ENCODE peak calls at places on chromosomes 6 and 20, in eight cellular contexts. Y, M, E, T, U, K, P and Q are unnamed samples.

GRCh38 chr6:167578371-167578901 is 248.3 kb upstream of the AFDN start:
- DNase-seq in Y (no peak), M (no peak), E (no peak), T (peak), U (no peak), K (no peak), P (no peak), Q (no peak)

GRCh38 chr6:44161997-44162338 is 3.3 kb downstream of the CAPN11 start:
- DNase-seq in Y (no peak), M (no peak), E (no peak), T (no peak), U (peak), K (peak), P (no peak), Q (peak)

GRCh38 chr20:46798430-46798829 is 89.0 kb downstream of the SLC2A10 start:
- DNase-seq in Y (no peak), M (no peak), E (no peak), T (no peak), U (no peak), K (no peak), P (no peak), Q (no peak)

GRCh38 chr6:159726196-159726917 is 949 bp upstream of the WTAP start:
- DNase-seq in Y (no peak), M (no peak), E (no peak), T (peak), U (no peak), K (no peak), P (no peak), Q (no peak)

GRCh38 chr6:114342826-114343781 is at the start of gene HS3ST5:
- DNase-seq in Y (no peak), M (peak), E (no peak), T (no peak), U (no peak), K (no peak), P (no peak), Q (no peak)

GRCh38 chr6:56093776-56094175 is 153.6 kb downstream of the COL21A1 start:
- DNase-seq in Y (no peak), M (no peak), E (no peak), T (no peak), U (no peak), K (peak), P (no peak), Q (no peak)

GRCh38 chr6:37145443-37145842 is 24.5 kb upstream of the PIM1 start:
- DNase-seq in Y (no peak), M (no peak), E (no peak), T (no peak), U (no peak), K (no peak), P (no peak), Q (no peak)

GRCh38 chr20:62476074-62476838 is 461 bp upstream of the GATA5 start:
- DNase-seq in Y (no peak), M (peak), E (no peak), T (no peak), U (peak), K (no peak), P (no peak), Q (no peak)

GRCh38 chr6:2799936-2800527 is 34.8 kb downstream of the WRNIP1 start:
- DNase-seq in Y (no peak), M (no peak), E (no peak), T (no peak), U (no peak), K (no peak), P (no peak), Q (no peak)

GRCh38 chr20:47546184-47547033 is 44.7 kb downstream of the NCOA3 start:
- DNase-seq in Y (no peak), M (peak), E (peak), T (no peak), U (no peak), K (peak), P (peak), Q (peak)

DNA sequence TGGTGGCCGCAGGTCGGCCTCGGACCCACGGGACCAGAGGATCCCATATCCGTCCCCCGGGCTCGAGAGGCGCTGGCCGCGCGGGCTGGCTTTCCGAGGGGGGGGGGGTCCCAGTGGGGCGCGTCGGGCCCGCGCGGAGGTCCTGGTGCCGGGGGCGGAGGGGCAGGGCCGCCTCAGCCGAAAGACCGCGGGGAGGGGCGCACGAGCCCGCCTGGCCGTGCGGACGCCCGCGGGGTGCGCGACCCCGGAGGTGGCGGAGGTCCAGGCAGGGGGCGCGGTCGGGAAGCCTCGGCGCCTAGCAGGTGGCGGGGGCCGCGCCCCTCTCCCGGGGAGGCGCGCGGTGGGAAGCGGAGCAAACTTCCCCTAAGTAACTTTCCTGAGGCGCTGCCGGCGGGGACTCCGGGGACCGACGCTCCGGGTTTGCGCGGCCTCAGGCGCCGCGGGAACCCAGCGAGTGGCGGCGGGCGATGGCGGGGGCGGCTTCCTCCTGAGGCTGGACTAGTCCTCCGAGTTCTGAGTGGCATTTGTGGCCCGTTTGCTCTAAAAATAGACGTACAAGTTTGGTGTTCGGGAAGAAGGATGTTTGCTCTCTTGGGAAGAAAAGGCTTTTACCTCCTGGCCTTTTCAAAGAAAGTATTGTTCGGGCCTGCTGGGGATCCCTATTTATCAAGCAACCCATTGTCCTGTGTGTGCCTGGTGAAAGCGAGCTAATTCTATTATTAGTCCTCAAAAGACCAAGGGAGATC is 26.4 kb upstream of the BTBD3 start:
- DNase-seq in Y (peak), M (peak), E (no peak), T (no peak), U (peak), K (no peak), P (no peak), Q (peak)
- H3K4me3 ChIP-seq in Y (peak), M (peak), E (peak), T (peak), U (peak), K (peak), P (peak), Q (peak)

GRCh38 chr6:132669690-132670291 is 10.8 kb upstream of the TAAR1 start:
- DNase-seq in Y (no peak), M (no peak), E (no peak), T (no peak), U (no peak), K (peak), P (peak), Q (peak)
- TF ChIP-seq CTCF in Y (peak), M (peak), E (peak), T (peak), U (peak), K (peak), P (peak), Q (peak)

DNA sequence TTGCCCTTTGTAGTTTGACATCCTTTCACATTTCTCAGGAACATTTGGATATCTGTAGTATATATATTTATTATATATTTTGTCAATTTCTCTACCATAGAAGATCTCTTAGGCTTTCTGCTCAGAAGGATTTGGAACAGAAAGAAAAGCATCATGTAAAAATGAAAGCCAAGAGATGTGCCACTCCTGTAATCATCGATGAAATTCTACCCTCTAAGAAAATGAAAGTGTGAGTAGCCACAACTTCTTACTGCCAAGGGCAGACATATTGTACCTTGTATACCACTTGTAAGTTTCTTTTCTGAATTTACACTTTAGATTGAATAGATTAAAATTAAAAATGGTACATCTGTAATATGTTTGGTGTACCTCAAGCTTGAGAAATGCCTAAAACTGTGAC is 31.2 kb downstream of the TPX2 start:
- DNase-seq in Y (no peak), M (no peak), E (no peak), T (no peak), U (no peak), K (no peak), P (no peak), Q (no peak)
- H3K4me3 ChIP-seq in Y (no peak), M (no peak), E (no peak), T (no peak), U (no peak), K (no peak), P (no peak), Q (no peak)

DNA sequence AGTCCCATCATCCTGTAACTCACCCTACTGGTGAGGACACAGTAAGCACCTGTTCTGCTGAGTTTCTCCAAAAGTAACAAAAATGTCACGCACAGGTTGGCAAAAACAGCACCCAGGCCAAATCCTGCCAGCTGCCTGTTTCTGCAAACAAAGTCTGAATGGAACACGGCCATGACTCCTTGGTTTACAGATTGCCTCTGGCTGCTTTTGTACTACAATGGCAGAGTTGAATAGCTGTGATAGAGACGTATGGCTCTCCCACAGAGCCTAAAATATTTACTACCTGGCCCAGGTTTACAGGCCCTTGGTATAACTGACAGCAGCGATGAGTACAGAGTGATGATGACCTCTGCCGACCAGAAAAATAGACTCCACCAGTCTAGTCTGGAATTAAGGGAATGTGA is 52.6 kb downstream of the CNKSR3 start:
- DNase-seq in Y (peak), M (peak), E (no peak), T (no peak), U (no peak), K (no peak), P (no peak), Q (no peak)
- TF ChIP-seq CTCF in Y (no peak), M (peak), E (no peak), T (no peak), U (no peak), K (no peak), P (no peak), Q (no peak)

GRCh38 chr6:136790411-136791295 is 1.6 kb downstream of the MAP3K5 start:
- DNase-seq in Y (no peak), M (no peak), E (no peak), T (no peak), U (no peak), K (no peak), P (peak), Q (peak)
- H3K4me3 ChIP-seq in Y (peak), M (peak), E (peak), T (peak), U (peak), K (peak), P (peak), Q (peak)

GRCh38 chr6:13579911-13580310 is 5.5 kb downstream of the SIRT5 start:
- DNase-seq in Y (no peak), M (no peak), E (no peak), T (no peak), U (no peak), K (no peak), P (no peak), Q (no peak)
- TF ChIP-seq CTCF in Y (no peak), M (no peak), E (no peak), T (no peak), U (no peak), K (no peak), P (no peak), Q (no peak)

GRCh38 chr20:25229486-25230176 is 18.3 kb upstream of the PYGB start:
- DNase-seq in Y (no peak), M (no peak), E (no peak), T (no peak), U (no peak), K (no peak), P (no peak), Q (no peak)
- H3K4me3 ChIP-seq in Y (no peak), M (no peak), E (no peak), T (no peak), U (no peak), K (no peak), P (no peak), Q (no peak)

DNA sequence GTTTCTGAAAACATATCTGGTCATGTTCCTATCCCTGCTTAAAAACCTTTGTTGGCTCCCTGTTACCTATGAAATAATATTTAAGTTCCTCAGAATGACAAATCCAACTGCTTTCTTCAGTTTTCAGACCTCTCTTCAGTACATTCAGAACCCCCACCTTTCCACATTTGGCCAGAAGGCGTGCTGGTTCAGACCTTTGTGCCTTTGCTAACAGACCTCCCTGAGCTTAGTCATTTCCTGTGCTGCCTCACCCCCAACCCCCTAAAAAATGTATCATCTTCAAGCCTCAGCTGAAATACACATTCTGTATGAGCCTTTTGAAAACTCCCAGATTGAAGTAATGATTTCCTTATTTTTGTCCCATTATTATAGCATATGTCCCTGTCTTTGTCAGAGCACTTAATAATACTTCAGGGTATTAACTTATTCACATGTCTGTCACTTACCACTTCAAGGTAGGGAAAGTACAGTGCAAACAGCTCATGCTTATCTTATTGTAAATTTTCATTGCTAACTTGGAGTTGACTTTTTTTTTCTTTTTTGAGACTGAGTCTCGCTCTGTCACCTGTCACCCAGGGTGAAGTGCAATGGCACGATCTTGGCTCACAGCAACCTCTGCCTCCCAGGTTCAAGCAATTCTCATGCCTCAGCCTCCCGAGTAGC is 19.7 kb downstream of the FAM217A start:
- DNase-seq in Y (no peak), M (no peak), E (peak), T (no peak), U (no peak), K (peak), P (no peak), Q (peak)
- TF ChIP-seq CTCF in Y (no peak), M (no peak), E (peak), T (no peak), U (no peak), K (peak), P (no peak), Q (peak)